ENCODE peak calls at places on chromosomes 3 and 15, in seven cellular contexts. D is testis, A is adrenal gland, L is IMR-90, U is A549, E is uterus, H is HCT116. P is an unnamed sample.

GRCh38 chr3:156633335-156633734 is 41.1 kb upstream of the TIPARP start:
- DNase-seq in E (no peak), U (no peak), H (no peak), L (peak; percentile 77), A (peak; percentile 87), D (peak; percentile 95), P (no peak)

GRCh38 chr3:57127849-57128566 is 37.1 kb downstream of the IL17RD start:
- DNase-seq in L (no peak), A (no peak), D (peak; percentile 14), E (peak; percentile 77), H (no peak), U (no peak), P (no peak)

GRCh38 chr3:151276038-151277027 is 2.0 kb downstream of the P2RY14 start:
- DNase-seq in U (no peak), A (no peak), L (no peak), D (no peak), H (no peak), E (no peak), P (no peak)

GRCh38 chr3:167493240-167493639 is 19.4 kb upstream of the SERPINI2 start:
- DNase-seq in D (no peak), H (peak; percentile 36), E (no peak), U (peak; percentile 9), L (no peak), A (no peak), P (no peak)

GRCh38 chr3:99901200-99901926 is 83.7 kb downstream of the CMSS1 start:
- DNase-seq in H (peak; percentile 77), A (no peak), U (peak; percentile 58), L (peak; percentile 77), E (no peak), D (peak; percentile 33), P (no peak)

GRCh38 chr15:90029024-90029423 is 27.9 kb downstream of the ZNF710 start:
- DNase-seq in A (no peak), L (no peak), H (no peak), D (no peak), U (no peak), E (no peak), P (peak; percentile 65)

GRCh38 chr3:2078821-2079220 is 19.8 kb upstream of the CNTN4 start:
- DNase-seq in H (no peak), U (no peak), E (no peak), D (no peak), A (no peak), L (no peak), P (no peak)

GRCh38 chr3:154243353-154243752 is 80.9 kb downstream of the DHX36 start:
- DNase-seq in L (peak; percentile 15), H (no peak), D (no peak), A (no peak), E (no peak), U (peak; percentile 4), P (no peak)

GRCh38 chr15:64102497-64102896 is 6.7 kb downstream of the SNX1 start:
- DNase-seq in U (no peak), D (no peak), L (no peak), A (no peak), E (no peak), H (no peak), P (no peak)

GRCh38 chr15:69435980-69436379 is 16.6 kb upstream of the RPLP1 start:
- DNase-seq in L (no peak), U (no peak), D (no peak), A (no peak), H (no peak), E (no peak), P (no peak)

GRCh38 chr15:45641374-45641778 is 6.5 kb downstream of the SQOR start:
- DNase-seq in A (no peak), L (peak; percentile 96), H (no peak), U (peak; percentile 93), D (no peak), E (peak; percentile 59), P (peak; percentile 62)

GRCh38 chr3:29643034-29643425 is 362.2 kb downstream of the RBMS3 start:
- DNase-seq in H (no peak), U (no peak), E (no peak), D (no peak), A (no peak), L (no peak), P (no peak)

GRCh38 chr3:117355566-117355965 is 646.0 kb downstream of the TUSC7 start:
- DNase-seq in H (no peak), U (peak; percentile 41), L (peak; percentile 22), D (peak; percentile 25), E (no peak), A (peak; percentile 35), P (no peak)

GRCh38 chr3:124520970-124521369 is 209.3 kb upstream of the UMPS start:
- DNase-seq in H (no peak), A (no peak), L (peak; percentile 8), E (no peak), D (no peak), U (peak; percentile 30), P (no peak)

GRCh38 chr15:71776304-71776703 is 34.0 kb upstream of the NR2E3 start:
- DNase-seq in D (no peak), H (no peak), U (no peak), A (no peak), L (no peak), E (no peak), P (no peak)

GRCh38 chr3:133211449-133211848 is 173.3 kb downstream of the TMEM108 start:
- DNase-seq in L (no peak), U (no peak), D (no peak), A (no peak), E (no peak), H (no peak), P (no peak)

GRCh38 chr3:193225726-193226125 is 15.3 kb upstream of the PLAAT1 start:
- DNase-seq in L (no peak), U (no peak), H (no peak), D (no peak), E (no peak), A (no peak), P (no peak)

GRCh38 chr3:195875482-195876236 is 32.7 kb downstream of the TNK2 start:
- DNase-seq in E (no peak), H (no peak), D (no peak), U (no peak), A (no peak), L (no peak), P (no peak)

GRCh38 chr15:74191798-74192197 is 10.8 kb downstream of the STRA6 start:
- DNase-seq in D (no peak), A (no peak), H (no peak), E (no peak), U (no peak), L (no peak), P (no peak)

GRCh38 chr15:70795311-70795665 is 31.9 kb upstream of the UACA start:
- DNase-seq in U (peak; percentile 85), L (peak; percentile 98), D (no peak), E (no peak), A (no peak), H (peak; percentile 54), P (no peak)

GRCh38 chr15:80026754-80027153 is 32.7 kb upstream of the ZFAND6 start:
- DNase-seq in D (no peak), H (no peak), A (no peak), L (no peak), U (no peak), E (no peak), P (no peak)

GRCh38 chr3:129958715-129959114 is 15.8 kb upstream of the TRH start:
- DNase-seq in E (no peak), U (no peak), H (no peak), D (no peak), L (no peak), A (peak; percentile 8), P (no peak)

DNA sequence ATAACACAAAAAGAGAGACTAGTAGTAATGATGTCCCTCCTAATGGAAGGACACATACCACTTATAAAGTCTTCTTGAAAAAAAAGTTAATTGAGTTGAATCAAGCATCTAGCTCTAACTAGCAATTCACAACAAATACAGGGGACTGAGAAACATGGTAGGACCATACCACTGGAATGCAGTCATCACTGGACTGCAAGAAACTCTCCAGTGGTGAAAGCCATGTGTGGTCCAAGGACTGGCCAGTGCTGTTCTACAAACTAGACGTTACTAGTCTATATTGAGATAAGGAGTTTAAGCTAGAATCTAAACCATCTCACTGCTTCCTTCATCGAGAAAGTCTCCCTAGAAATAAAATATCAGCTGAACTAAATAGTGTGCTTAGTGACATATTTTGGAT is 16.7 kb downstream of the FBN1 start:
- DNase-seq in D (no peak), A (no peak), L (peak; percentile 36), E (no peak), H (no peak), U (no peak), P (no peak)
- H3K4me1 ChIP-seq in D (peaks cover 3% of the 10 kb centered on the region), A (no peaks in the 10 kb centered on the region), L (peaks cover 26% of the 10 kb centered on the region), E (no peaks in the 10 kb centered on the region), H (no peaks in the 10 kb centered on the region), U (peaks cover 3% of the 10 kb centered on the region), P (peaks cover 36% of the 10 kb centered on the region)

GRCh38 chr3:192091831-192092230 is 630.9 kb downstream of the PYDC2 start:
- DNase-seq in A (no peak), D (no peak), H (no peak), U (no peak), E (no peak), L (peak; percentile 1), P (no peak)
- TF ChIP-seq POLR2A in A (no peak), D (no peak), H (no peak), U (no peak), E (no peak), L (no peak), P (no peak)

GRCh38 chr15:47844437-47844836 is 127.1 kb downstream of the SEMA6D start:
- DNase-seq in E (no peak), A (no peak), D (no peak), U (no peak), H (no peak), L (no peak), P (no peak)

GRCh38 chr15:47839233-47839867 is 122.0 kb downstream of the SEMA6D start:
- DNase-seq in D (no peak), L (no peak), E (no peak), A (no peak), H (no peak), U (no peak), P (no peak)

GRCh38 chr15:47846128-47846868 is 129.0 kb downstream of the SEMA6D start:
- DNase-seq in A (no peak), U (no peak), L (no peak), E (no peak), D (no peak), H (no peak), P (no peak)

GRCh38 chr15:47846911-47847310 is 129.6 kb downstream of the SEMA6D start:
- DNase-seq in E (no peak), H (no peak), D (no peak), L (no peak), A (no peak), U (no peak), P (no peak)

GRCh38 chr15:47843124-47843663 is 125.9 kb downstream of the SEMA6D start:
- DNase-seq in A (no peak), D (no peak), U (no peak), E (no peak), L (no peak), H (no peak), P (no peak)
- H3K4me1 ChIP-seq in A (no peaks in the 10 kb centered on the region), D (no peaks in the 10 kb centered on the region), U (no peaks in the 10 kb centered on the region), E (no peaks in the 10 kb centered on the region), L (no peaks in the 10 kb centered on the region), H (no peaks in the 10 kb centered on the region), P (no peaks in the 10 kb centered on the region)

GRCh38 chr3:54427501-54427900 is 305.1 kb downstream of the CACNA2D3 start:
- DNase-seq in E (no peak), A (no peak), H (no peak), L (no peak), U (no peak), D (no peak), P (no peak)

GRCh38 chr3:54427951-54428871 is 305.9 kb downstream of the CACNA2D3 start:
- DNase-seq in L (peak; percentile 76), U (peak; percentile 65), D (peak; percentile 81), H (peak; percentile 36), E (peak; percentile 32), A (peak; percentile 66), P (peak; percentile 45)

GRCh38 chr3:54424283-54424682 is 301.9 kb downstream of the CACNA2D3 start:
- DNase-seq in E (no peak), A (no peak), H (no peak), U (no peak), L (no peak), D (no peak), P (no peak)

GRCh38 chr3:54426431-54426830 is 304.1 kb downstream of the CACNA2D3 start:
- DNase-seq in U (no peak), E (no peak), L (no peak), A (no peak), D (no peak), H (no peak), P (no peak)
- TF ChIP-seq POLR2A in U (no peak), E (no peak), L (no peak), A (no peak), D (no peak), H (no peak), P (no peak)